ENCODE peak calls at places on chromosomes 16 and 17, in nine cellular contexts. I is brain microvascular endothelial cell, F is stomach, E is neural progenitor cell, A is fibroblast of lung, Z is body of pancreas, V is osteoblast, B is cardiac muscle cell, K is sigmoid colon. C is an unnamed sample.
A peak's percentile ranks its signal among the peaks of the same experiment; 100 is the strongest.

GRCh38 chr16:85571813-85572619 is 41.1 kb upstream of the GSE1 start:
- DNase-seq in I (no peak), F (no peak), E (no peak), A (no peak), Z (no peak), V (no peak), B (no peak), K (no peak), C (no peak)

GRCh38 chr16:82631701-82632685 is 5.2 kb downstream of the CDH13 start:
- DNase-seq in I (no peak), F (no peak), E (peak; percentile 25), A (no peak), Z (no peak), V (peak; percentile 71), B (no peak), K (peak; percentile 29), C (peak; percentile 75)

GRCh38 chr16:13742929-13743328 is 177.0 kb upstream of the ERCC4 start:
- DNase-seq in I (no peak), F (no peak), E (no peak), A (no peak), Z (no peak), V (no peak), B (no peak), K (no peak), C (no peak)

GRCh38 chr16:4488486-4488967 is 12.3 kb downstream of the HMOX2 start:
- DNase-seq in I (no peak), F (no peak), E (no peak), A (peak; percentile 37), Z (no peak), V (peak; percentile 11), B (no peak), K (no peak), C (no peak)

GRCh38 chr17:76268015-76268749 is 3.0 kb downstream of the UBALD2 start:
- DNase-seq in I (peak; percentile 71), F (peak; percentile 74), E (no peak), A (peak; percentile 70), Z (peak; percentile 67), V (peak; percentile 96), B (no peak), K (peak; percentile 93), C (no peak)

GRCh38 chr17:34816806-34817205 is 144.5 kb downstream of the CCT6B start:
- DNase-seq in I (no peak), F (no peak), E (peak; percentile 51), A (no peak), Z (no peak), V (no peak), B (no peak), K (no peak), C (peak; percentile 74)

GRCh38 chr16:86844691-86845090 is 266.3 kb downstream of the FOXL1 start:
- DNase-seq in I (no peak), F (peak; percentile 27), E (no peak), A (no peak), Z (no peak), V (no peak), B (no peak), K (no peak), C (no peak)

GRCh38 chr17:57443781-57444180 is 187.5 kb downstream of the MSI2 start:
- DNase-seq in I (no peak), F (no peak), E (no peak), A (no peak), Z (no peak), V (no peak), B (no peak), K (no peak), C (no peak)

GRCh38 chr17:27540300-27541105 is 84.3 kb downstream of the KSR1 start:
- DNase-seq in I (peak; percentile 99), F (peak; percentile 92), E (no peak), A (peak; percentile 100), Z (peak; percentile 98), V (peak; percentile 96), B (no peak), K (peak; percentile 96), C (peak; percentile 92)

GRCh38 chr17:32445075-32445427 is 741 bp downstream of the PSMD11 start:
- DNase-seq in I (peak; percentile 63), F (peak; percentile 28), E (peak; percentile 48), A (peak; percentile 81), Z (peak; percentile 43), V (peak; percentile 69), B (peak; percentile 50), K (peak; percentile 66), C (peak; percentile 83)

GRCh38 chr16:50440531-50440930 is 71.7 kb upstream of the BRD7 start:
- DNase-seq in I (no peak), F (no peak), E (no peak), A (no peak), Z (no peak), V (no peak), B (no peak), K (no peak), C (peak; percentile 72)

GRCh38 chr17:48215583-48216139 is 108.1 kb downstream of the SNX11 start:
- DNase-seq in I (peak; percentile 36), F (no peak), E (peak; percentile 61), A (peak; percentile 22), Z (no peak), V (no peak), B (no peak), K (no peak), C (peak; percentile 87)

GRCh38 chr17:82212331-82213250 is at the start of gene CCDC57:
- DNase-seq in I (no peak), F (peak; percentile 87), E (peak; percentile 92), A (peak; percentile 72), Z (peak; percentile 89), V (peak; percentile 99), B (peak; percentile 87), K (peak; percentile 91), C (peak; percentile 93)
- TF ChIP-seq CTCF in I (no peak), F (no peak), E (no peak), A (no peak), Z (no peak), V (no peak), B (no peak), K (no peak), C (no peak)

DNA sequence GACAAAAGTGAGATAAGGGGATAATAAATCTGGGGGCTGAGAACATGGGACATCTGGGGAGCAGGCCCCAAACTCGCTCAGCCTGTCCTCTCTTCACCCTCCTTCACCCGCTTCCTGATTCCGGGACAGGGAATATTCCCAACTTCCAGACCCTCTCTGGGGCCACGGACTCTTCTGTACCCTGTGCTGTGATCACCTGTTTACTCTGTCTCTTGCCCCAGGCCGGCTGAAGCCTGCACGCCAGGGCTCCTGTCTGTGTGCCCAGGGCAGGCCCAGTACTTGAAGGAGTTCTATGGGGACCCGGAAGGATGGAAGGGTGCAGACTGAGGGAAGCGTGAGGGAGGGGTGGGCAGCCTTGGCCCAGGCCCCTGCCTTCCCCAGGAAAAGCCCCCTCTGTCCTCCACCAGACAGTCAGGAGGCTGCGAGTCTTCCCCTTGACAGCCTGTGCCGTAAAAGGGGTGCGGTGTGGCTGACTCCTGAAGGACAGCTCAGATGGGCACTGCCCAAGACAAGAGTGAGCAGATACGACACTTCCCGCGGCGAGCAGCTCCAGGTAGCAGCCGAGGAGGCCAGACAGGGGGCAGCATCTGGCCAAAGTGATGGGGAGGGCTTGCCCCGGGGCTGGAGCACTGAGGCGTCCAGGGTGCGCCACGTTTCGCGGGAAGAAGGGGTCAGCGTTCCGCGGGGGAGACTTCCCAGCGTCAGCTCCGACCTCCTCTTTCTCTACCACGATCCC is 1.0 kb upstream of the CCNF start:
- DNase-seq in I (no peak), F (peak; percentile 40), E (peak; percentile 64), A (peak; percentile 26), Z (peak; percentile 58), V (peak; percentile 85), B (peak; percentile 26), K (peak; percentile 67), C (peak; percentile 85)
- TF ChIP-seq CTCF in I (peak; percentile 51), F (no peak), E (peak; percentile 18), A (peak; percentile 29), Z (no peak), V (peak; percentile 13), B (peak; percentile 34), K (peak; percentile 14), C (peak; percentile 64)

GRCh38 chr16:88888778-88889387 is 22.4 kb upstream of the PABPN1L start:
- DNase-seq in I (no peak), F (no peak), E (no peak), A (no peak), Z (no peak), V (no peak), B (no peak), K (no peak), C (peak; percentile 74)

GRCh38 chr16:88885693-88886253 is 19.3 kb upstream of the PABPN1L start:
- DNase-seq in I (no peak), F (no peak), E (no peak), A (no peak), Z (no peak), V (no peak), B (no peak), K (no peak), C (no peak)

GRCh38 chr16:88886311-88886914 is 20.0 kb upstream of the PABPN1L start:
- DNase-seq in I (no peak), F (no peak), E (no peak), A (no peak), Z (no peak), V (no peak), B (no peak), K (no peak), C (no peak)

GRCh38 chr16:88888057-88888777 is 21.8 kb upstream of the PABPN1L start:
- DNase-seq in I (no peak), F (no peak), E (no peak), A (no peak), Z (no peak), V (no peak), B (no peak), K (no peak), C (no peak)

DNA sequence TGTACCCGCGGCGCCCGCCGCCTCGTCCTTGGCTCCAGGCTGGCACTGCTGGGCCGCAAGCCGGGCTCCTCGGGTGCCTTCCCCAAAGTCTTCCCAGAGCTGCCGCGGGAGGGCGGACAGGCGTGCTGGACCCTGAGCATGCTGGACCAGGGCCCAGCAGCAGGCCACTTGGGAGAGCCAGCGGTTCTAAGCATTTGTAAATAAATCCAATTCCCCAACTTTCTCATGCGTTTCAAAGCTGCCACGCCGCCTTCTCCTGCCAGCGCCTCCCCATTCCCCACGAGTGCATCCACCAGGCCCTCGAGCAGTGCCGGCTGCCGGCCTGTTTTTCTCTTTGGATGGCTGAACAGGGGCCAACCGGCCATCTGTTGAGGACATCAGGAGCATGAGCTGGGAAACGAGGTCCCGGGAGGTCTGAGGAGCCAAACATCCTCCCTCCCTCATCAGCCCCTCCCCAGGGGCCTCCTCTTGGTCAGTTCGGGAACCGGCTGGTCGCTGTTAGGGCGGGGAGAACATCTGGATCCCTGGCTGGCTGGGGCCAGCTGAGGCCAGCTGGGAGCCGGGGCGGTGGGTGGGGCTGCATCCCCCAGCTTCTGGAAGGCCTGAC is 20.6 kb upstream of the PABPN1L start:
- DNase-seq in I (no peak), F (peak; percentile 47), E (no peak), A (no peak), Z (peak; percentile 48), V (no peak), B (no peak), K (peak; percentile 96), C (no peak)
- TF ChIP-seq CTCF in I (no peak), F (no peak), E (no peak), A (peak; percentile 32), Z (no peak), V (no peak), B (no peak), K (no peak), C (no peak)

DNA sequence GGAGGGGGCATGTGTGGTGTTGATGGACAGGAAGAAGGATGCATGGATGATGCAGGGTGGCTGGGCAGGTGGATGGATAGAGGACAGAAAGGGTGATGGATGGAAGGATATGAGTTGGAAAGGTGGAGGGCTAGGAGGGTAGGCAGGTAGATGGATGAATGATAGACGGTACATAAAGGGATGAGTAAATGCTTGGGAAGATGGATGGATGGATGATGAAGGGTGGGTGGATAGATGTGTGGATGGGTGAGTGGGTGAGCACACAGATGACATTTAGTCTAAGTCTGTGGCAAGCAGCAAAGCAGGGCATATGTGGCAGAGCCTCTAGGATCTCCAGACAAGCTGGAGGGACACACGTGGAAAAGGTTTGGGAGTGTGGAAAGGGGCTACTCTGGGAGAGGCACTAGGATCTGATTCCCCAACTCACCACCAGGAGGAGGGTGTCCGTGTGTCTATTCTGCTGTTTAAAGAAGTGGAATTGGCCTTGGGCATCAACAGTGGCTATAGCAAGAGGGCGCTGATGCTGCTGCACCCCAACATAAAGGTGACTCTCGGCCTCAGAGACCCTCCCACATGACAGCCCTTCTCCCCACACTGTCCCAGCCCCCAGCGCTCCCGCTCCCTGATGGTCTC is 8.2 kb downstream of the PLD2 start:
- DNase-seq in I (no peak), F (no peak), E (no peak), A (no peak), Z (no peak), V (peak; percentile 66), B (no peak), K (no peak), C (peak; percentile 71)
- TF ChIP-seq CTCF in I (peak; percentile 55), F (no peak), E (peak; percentile 24), A (peak; percentile 44), Z (no peak), V (peak; percentile 46), B (peak; percentile 7), K (no peak), C (peak; percentile 75)